ENCODE peak calls at places on chromosome 16, in seven cellular contexts. One of them, this sample, is unnamed.
A peak's percentile ranks its signal among the peaks of the same experiment; 100 is the strongest.

GRCh38 chr16:13587171-13587570 is 332.8 kb upstream of the ERCC4 start:
- DNase-seq in mammary epithelial cell: no peak
- DNase-seq in HCT116: no peak
- DNase-seq in H1: no peak
- DNase-seq in A673: no peak
- DNase-seq in endothelial cell of umbilical vein: no peak
- DNase-seq in MM.1S: no peak
- DNase-seq in this sample: no peak

GRCh38 chr16:87855852-87856715 is 13.2 kb downstream of the SLC7A5 start:
- DNase-seq in mammary epithelial cell: no peak
- DNase-seq in HCT116: no peak
- DNase-seq in H1: no peak
- DNase-seq in A673: no peak
- DNase-seq in endothelial cell of umbilical vein: no peak
- DNase-seq in MM.1S: no peak
- DNase-seq in this sample: peak; percentile 56

GRCh38 chr16:20241321-20241720 is 86.0 kb downstream of the GP2 start:
- DNase-seq in mammary epithelial cell: no peak
- DNase-seq in HCT116: no peak
- DNase-seq in H1: no peak
- DNase-seq in A673: no peak
- DNase-seq in endothelial cell of umbilical vein: no peak
- DNase-seq in MM.1S: no peak
- DNase-seq in this sample: no peak

GRCh38 chr16:54374136-54374535 is 87.5 kb upstream of the IRX3 start:
- DNase-seq in mammary epithelial cell: no peak
- DNase-seq in HCT116: no peak
- DNase-seq in H1: no peak
- DNase-seq in A673: no peak
- DNase-seq in endothelial cell of umbilical vein: no peak
- DNase-seq in MM.1S: no peak
- DNase-seq in this sample: peak; percentile 48

GRCh38 chr16:24645739-24646645 is 83.5 kb upstream of the TNRC6A start:
- DNase-seq in mammary epithelial cell: peak; percentile 98
- DNase-seq in HCT116: peak; percentile 91
- DNase-seq in H1: no peak
- DNase-seq in A673: peak; percentile 87
- DNase-seq in endothelial cell of umbilical vein: peak; percentile 99
- DNase-seq in MM.1S: no peak
- DNase-seq in this sample: peak; percentile 99

GRCh38 chr16:7449808-7450207 is 117.2 kb downstream of the RBFOX1 start:
- DNase-seq in mammary epithelial cell: no peak
- DNase-seq in HCT116: no peak
- DNase-seq in H1: no peak
- DNase-seq in A673: no peak
- DNase-seq in endothelial cell of umbilical vein: no peak
- DNase-seq in MM.1S: no peak
- DNase-seq in this sample: no peak

GRCh38 chr16:7074715-7075114 is 257.9 kb upstream of the RBFOX1 start:
- DNase-seq in mammary epithelial cell: no peak
- DNase-seq in HCT116: no peak
- DNase-seq in H1: no peak
- DNase-seq in A673: no peak
- DNase-seq in endothelial cell of umbilical vein: no peak
- DNase-seq in MM.1S: no peak
- DNase-seq in this sample: no peak

GRCh38 chr16:28193530-28194423 is 18.0 kb downstream of the XPO6 start:
- DNase-seq in mammary epithelial cell: peak; percentile 50
- DNase-seq in HCT116: no peak
- DNase-seq in H1: no peak
- DNase-seq in A673: peak; percentile 67
- DNase-seq in endothelial cell of umbilical vein: peak; percentile 35
- DNase-seq in MM.1S: no peak
- DNase-seq in this sample: peak; percentile 92

GRCh38 chr16:8849411-8850011 is 19.3 kb downstream of the CARHSP1 start:
- DNase-seq in mammary epithelial cell: no peak
- DNase-seq in HCT116: no peak
- DNase-seq in H1: no peak
- DNase-seq in A673: no peak
- DNase-seq in endothelial cell of umbilical vein: no peak
- DNase-seq in MM.1S: no peak
- DNase-seq in this sample: peak; percentile 46

GRCh38 chr16:68380348-68380670 is 68.0 kb downstream of the SMPD3 start:
- DNase-seq in mammary epithelial cell: no peak
- DNase-seq in HCT116: no peak
- DNase-seq in H1: no peak
- DNase-seq in A673: no peak
- DNase-seq in endothelial cell of umbilical vein: no peak
- DNase-seq in MM.1S: no peak
- DNase-seq in this sample: no peak

GRCh38 chr16:81697321-81697885 is 81.7 kb upstream of the PLCG2 start:
- DNase-seq in mammary epithelial cell: peak; percentile 48
- DNase-seq in HCT116: peak; percentile 51
- DNase-seq in H1: peak; percentile 82
- DNase-seq in A673: peak; percentile 40
- DNase-seq in endothelial cell of umbilical vein: peak; percentile 79
- DNase-seq in MM.1S: peak; percentile 31
- DNase-seq in this sample: peak; percentile 54

GRCh38 chr16:8859913-8860881 is 8.6 kb downstream of the CARHSP1 start:
- DNase-seq in mammary epithelial cell: peak; percentile 24
- DNase-seq in HCT116: no peak
- DNase-seq in H1: no peak
- DNase-seq in A673: no peak
- DNase-seq in endothelial cell of umbilical vein: peak; percentile 34
- DNase-seq in MM.1S: no peak
- DNase-seq in this sample: peak; percentile 42

GRCh38 chr16:50585331-50585776 is 37.2 kb downstream of the NKD1 start:
- DNase-seq in mammary epithelial cell: no peak
- DNase-seq in HCT116: no peak
- DNase-seq in H1: no peak
- DNase-seq in A673: no peak
- DNase-seq in endothelial cell of umbilical vein: no peak
- DNase-seq in MM.1S: no peak
- DNase-seq in this sample: peak; percentile 14

GRCh38 chr16:28984619-28985135 is at the start of gene LAT:
- DNase-seq in mammary epithelial cell: no peak
- DNase-seq in HCT116: no peak
- DNase-seq in H1: no peak
- DNase-seq in A673: no peak
- DNase-seq in endothelial cell of umbilical vein: no peak
- DNase-seq in MM.1S: peak; percentile 69
- DNase-seq in this sample: no peak

GRCh38 chr16:57540906-57541753 is 1.3 kb upstream of the ADGRG5 start:
- DNase-seq in mammary epithelial cell: peak; percentile 49
- DNase-seq in HCT116: no peak
- DNase-seq in H1: peak; percentile 39
- DNase-seq in A673: no peak
- DNase-seq in endothelial cell of umbilical vein: no peak
- DNase-seq in MM.1S: no peak
- DNase-seq in this sample: no peak

GRCh38 chr16:75483222-75483621 is 12.0 kb downstream of the CHST6 start:
- DNase-seq in mammary epithelial cell: peak; percentile 97
- DNase-seq in HCT116: peak; percentile 97
- DNase-seq in H1: no peak
- DNase-seq in A673: no peak
- DNase-seq in endothelial cell of umbilical vein: no peak
- DNase-seq in MM.1S: no peak
- DNase-seq in this sample: no peak

GRCh38 chr16:86892509-86892908 is 314.2 kb downstream of the FOXL1 start:
- DNase-seq in mammary epithelial cell: no peak
- DNase-seq in HCT116: no peak
- DNase-seq in H1: no peak
- DNase-seq in A673: peak; percentile 4
- DNase-seq in endothelial cell of umbilical vein: no peak
- DNase-seq in MM.1S: no peak
- DNase-seq in this sample: no peak

DNA sequence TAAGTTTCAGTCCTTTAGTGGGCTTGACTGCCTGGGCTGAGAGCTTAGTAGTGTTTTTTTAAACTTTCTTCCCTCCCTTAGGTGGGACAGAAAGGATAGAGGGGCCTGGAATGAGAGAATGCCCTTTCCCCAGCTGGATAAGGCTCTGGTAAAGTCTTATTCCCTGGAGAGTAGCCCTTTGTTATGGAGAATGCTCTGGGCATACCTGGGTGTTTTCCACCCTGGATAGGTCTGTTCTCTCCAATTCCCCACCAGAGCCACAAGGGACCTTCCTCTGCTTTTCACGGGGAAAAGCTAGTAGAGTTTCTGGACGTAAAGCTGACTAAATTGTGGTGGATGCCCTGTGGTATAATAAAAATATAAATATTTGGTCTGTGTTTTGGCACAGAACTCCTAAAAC is 164.1 kb downstream of the HS3ST4 start:
- DNase-seq in mammary epithelial cell: no peak
- DNase-seq in HCT116: no peak
- DNase-seq in H1: peak; percentile 50
- DNase-seq in A673: no peak
- DNase-seq in endothelial cell of umbilical vein: no peak
- DNase-seq in MM.1S: no peak
- DNase-seq in this sample: no peak
- H3K27me3 ChIP-seq in mammary epithelial cell: no peaks in the 10 kb centered on the region
- H3K27me3 ChIP-seq in HCT116: no peaks in the 10 kb centered on the region
- H3K27me3 ChIP-seq in H1: no peaks in the 10 kb centered on the region
- H3K27me3 ChIP-seq in A673: no peaks in the 10 kb centered on the region
- H3K27me3 ChIP-seq in endothelial cell of umbilical vein: no peaks in the 10 kb centered on the region
- H3K27me3 ChIP-seq in MM.1S: no peaks in the 10 kb centered on the region
- H3K27me3 ChIP-seq in this sample: no peaks in the 10 kb centered on the region

DNA sequence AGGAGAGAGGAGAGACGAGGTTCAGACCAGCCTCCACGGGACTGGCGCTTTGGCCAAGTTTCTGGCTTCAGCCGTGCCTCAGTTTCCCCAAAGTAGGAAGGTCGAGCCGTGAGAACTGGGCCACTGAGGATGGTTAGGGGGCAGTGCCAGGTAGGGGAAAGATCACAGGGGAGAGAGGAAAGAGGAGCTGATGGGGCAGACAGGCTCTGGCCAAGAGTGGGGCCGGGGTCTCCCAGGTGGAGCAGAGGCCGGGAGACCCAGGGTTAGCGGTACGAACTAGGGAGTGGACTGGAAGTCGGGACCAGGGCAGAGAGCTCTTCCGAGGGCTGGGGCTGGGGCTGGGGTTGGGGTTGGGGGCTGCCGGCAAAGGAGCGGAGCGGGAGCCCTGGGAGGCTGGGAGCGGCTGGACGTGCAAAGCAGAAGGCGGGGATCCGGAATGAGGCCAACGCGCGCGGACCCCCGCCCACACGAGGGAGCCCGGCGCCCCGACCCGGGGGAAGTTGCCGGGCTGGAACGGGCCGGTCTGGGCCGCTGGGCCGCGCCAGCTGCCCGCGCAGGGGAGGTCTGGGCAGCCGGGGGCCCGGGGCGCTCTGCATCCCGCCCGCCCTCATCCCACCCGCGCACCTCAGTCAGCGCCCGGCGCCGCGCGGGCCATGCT is 446 bp downstream of the ST3GAL2 start:
- DNase-seq in mammary epithelial cell: no peak
- DNase-seq in HCT116: no peak
- DNase-seq in H1: no peak
- DNase-seq in A673: no peak
- DNase-seq in endothelial cell of umbilical vein: no peak
- DNase-seq in MM.1S: no peak
- DNase-seq in this sample: no peak
- H3K27ac ChIP-seq in mammary epithelial cell: no peak overlapping the region
- H3K27ac ChIP-seq in HCT116: peak overlapping the region; percentile 31
- H3K27ac ChIP-seq in H1: no peak overlapping the region
- H3K27ac ChIP-seq in A673: peak overlapping the region; percentile 56
- H3K27ac ChIP-seq in endothelial cell of umbilical vein: peak overlapping the region; percentile 42
- H3K27ac ChIP-seq in MM.1S: no peak overlapping the region
- H3K27ac ChIP-seq in this sample: peak overlapping the region; percentile 1

GRCh38 chr16:67192781-67193260 is 866 bp downstream of the E2F4 start:
- DNase-seq in mammary epithelial cell: no peak
- DNase-seq in HCT116: no peak
- DNase-seq in H1: no peak
- DNase-seq in A673: no peak
- DNase-seq in endothelial cell of umbilical vein: no peak
- DNase-seq in MM.1S: no peak
- DNase-seq in this sample: no peak

GRCh38 chr16:67190041-67190440 is at the start of gene EXOC3L1:
- DNase-seq in mammary epithelial cell: no peak
- DNase-seq in HCT116: no peak
- DNase-seq in H1: no peak
- DNase-seq in A673: no peak
- DNase-seq in endothelial cell of umbilical vein: no peak
- DNase-seq in MM.1S: no peak
- DNase-seq in this sample: no peak

GRCh38 chr16:67190448-67191399 is 788 bp upstream of the EXOC3L1 start:
- DNase-seq in mammary epithelial cell: no peak
- DNase-seq in HCT116: no peak
- DNase-seq in H1: no peak
- DNase-seq in A673: no peak
- DNase-seq in endothelial cell of umbilical vein: no peak
- DNase-seq in MM.1S: no peak
- DNase-seq in this sample: peak; percentile 63

GRCh38 chr16:67191410-67191994 is 453 bp upstream of the E2F4 start:
- DNase-seq in mammary epithelial cell: no peak
- DNase-seq in HCT116: no peak
- DNase-seq in H1: no peak
- DNase-seq in A673: no peak
- DNase-seq in endothelial cell of umbilical vein: no peak
- DNase-seq in MM.1S: no peak
- DNase-seq in this sample: no peak

GRCh38 chr16:67191995-67192681 is at the start of gene E2F4:
- DNase-seq in mammary epithelial cell: peak; percentile 87
- DNase-seq in HCT116: peak; percentile 85
- DNase-seq in H1: peak; percentile 88
- DNase-seq in A673: peak; percentile 95
- DNase-seq in endothelial cell of umbilical vein: peak; percentile 88
- DNase-seq in MM.1S: peak; percentile 94
- DNase-seq in this sample: peak; percentile 91
- TF ChIP-seq EZH2 in mammary epithelial cell: no peak
- TF ChIP-seq EZH2 in HCT116: no peak
- TF ChIP-seq EZH2 in H1: peak; percentile 40
- TF ChIP-seq EZH2 in A673: no peak
- TF ChIP-seq EZH2 in endothelial cell of umbilical vein: no peak
- TF ChIP-seq EZH2 in MM.1S: no peak
- TF ChIP-seq EZH2 in this sample: no peak

GRCh38 chr16:974606-975312 is 4.0 kb upstream of the LMF1 start:
- DNase-seq in mammary epithelial cell: no peak
- DNase-seq in HCT116: no peak
- DNase-seq in H1: no peak
- DNase-seq in A673: no peak
- DNase-seq in endothelial cell of umbilical vein: no peak
- DNase-seq in MM.1S: no peak
- DNase-seq in this sample: no peak

GRCh38 chr16:977896-978295 is 3.7 kb upstream of the SOX8 start:
- DNase-seq in mammary epithelial cell: no peak
- DNase-seq in HCT116: no peak
- DNase-seq in H1: no peak
- DNase-seq in A673: no peak
- DNase-seq in endothelial cell of umbilical vein: no peak
- DNase-seq in MM.1S: no peak
- DNase-seq in this sample: no peak

GRCh38 chr16:975313-975690 is 4.5 kb upstream of the LMF1 start:
- DNase-seq in mammary epithelial cell: no peak
- DNase-seq in HCT116: no peak
- DNase-seq in H1: no peak
- DNase-seq in A673: no peak
- DNase-seq in endothelial cell of umbilical vein: no peak
- DNase-seq in MM.1S: no peak
- DNase-seq in this sample: no peak

GRCh38 chr16:977096-977701 is 4.4 kb upstream of the SOX8 start:
- DNase-seq in mammary epithelial cell: no peak
- DNase-seq in HCT116: no peak
- DNase-seq in H1: no peak
- DNase-seq in A673: no peak
- DNase-seq in endothelial cell of umbilical vein: no peak
- DNase-seq in MM.1S: no peak
- DNase-seq in this sample: no peak

GRCh38 chr16:976389-976931 is 5.1 kb upstream of the SOX8 start:
- DNase-seq in mammary epithelial cell: no peak
- DNase-seq in HCT116: no peak
- DNase-seq in H1: no peak
- DNase-seq in A673: no peak
- DNase-seq in endothelial cell of umbilical vein: no peak
- DNase-seq in MM.1S: no peak
- DNase-seq in this sample: no peak
- H3K27me3 ChIP-seq in mammary epithelial cell: peaks cover 18% of the 10 kb centered on the region
- H3K27me3 ChIP-seq in HCT116: no peaks in the 10 kb centered on the region
- H3K27me3 ChIP-seq in H1: peaks cover 43% of the 10 kb centered on the region
- H3K27me3 ChIP-seq in A673: no peaks in the 10 kb centered on the region
- H3K27me3 ChIP-seq in endothelial cell of umbilical vein: no peaks in the 10 kb centered on the region
- H3K27me3 ChIP-seq in MM.1S: peaks cover 86% of the 10 kb centered on the region
- H3K27me3 ChIP-seq in this sample: peaks cover 25% of the 10 kb centered on the region

This sample was measured in fibroblast of lung.